ENCODE peak calls at places on chromosome 5, in four cellular contexts. I, Q, N and X are unnamed samples. For H3K27me3, the result is how much of the 10 kb centered on the place peaks cover.

GRCh38 chr5:95773325-95774059 is 42.4 kb downstream of the RHOBTB3 start:
- DNase-seq in I (no peak), Q (peak), N (no peak), X (no peak)

GRCh38 chr5:159406571-159406970 is 76.3 kb upstream of the IL12B start:
- DNase-seq in I (no peak), Q (no peak), N (no peak), X (no peak)

GRCh38 chr5:50302815-50303490 is 138.1 kb downstream of the EMB start:
- DNase-seq in I (no peak), Q (no peak), N (no peak), X (no peak)

GRCh38 chr5:141734501-141735231 is 52.6 kb upstream of the ARAP3 start:
- DNase-seq in I (peak), Q (peak), N (no peak), X (no peak)

GRCh38 chr5:31942546-31942945 is 231.6 kb downstream of the GOLPH3 start:
- DNase-seq in I (no peak), Q (no peak), N (no peak), X (no peak)

GRCh38 chr5:4879693-4880303 is 260.3 kb upstream of the ADAMTS16 start:
- DNase-seq in I (peak), Q (peak), N (peak), X (peak)

GRCh38 chr5:103424008-103424407 is 138.6 kb downstream of the NUDT12 start:
- DNase-seq in I (no peak), Q (no peak), N (no peak), X (no peak)

GRCh38 chr5:27266184-27266583 is 227.8 kb upstream of the CDH9 start:
- DNase-seq in I (no peak), Q (no peak), N (no peak), X (no peak)

GRCh38 chr5:151459680-151460079 is 12.3 kb downstream of the SLC36A1 start:
- DNase-seq in I (no peak), Q (no peak), N (no peak), X (no peak)

GRCh38 chr5:134174841-134175839 is 1.6 kb downstream of the SKP1 start:
- DNase-seq in I (no peak), Q (peak), N (no peak), X (no peak)

GRCh38 chr5:80372780-80373179 is 35.1 kb upstream of the ZFYVE16 start:
- DNase-seq in I (no peak), Q (no peak), N (no peak), X (no peak)

GRCh38 chr5:111635151-111635945 is 121.6 kb downstream of the NREP start:
- DNase-seq in I (no peak), Q (no peak), N (peak), X (no peak)

DNA sequence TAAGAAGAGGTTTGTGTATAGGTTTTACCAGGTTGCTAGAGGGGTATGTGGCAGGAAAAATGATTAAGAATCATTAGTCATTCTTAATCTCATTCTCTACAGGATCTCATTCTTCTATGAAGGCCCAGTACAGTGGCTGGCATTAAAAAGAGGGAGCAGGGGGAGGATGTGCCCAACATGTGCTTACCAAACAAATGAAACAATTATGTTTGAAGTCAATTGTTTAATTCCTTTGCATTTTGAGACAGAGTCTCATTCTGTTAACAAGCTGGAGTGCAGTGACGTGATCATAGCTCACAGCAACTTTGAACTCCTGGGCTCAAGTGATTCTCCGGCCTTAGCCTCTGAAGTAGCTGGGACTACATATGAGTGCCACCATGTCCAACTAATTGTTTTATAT is 23.0 kb downstream of the FNIP1 start:
- DNase-seq in I (no peak), Q (peak), N (no peak), X (no peak)
- H3K27ac ChIP-seq in I (no peak), Q (no peak), N (no peak), X (no peak)

DNA sequence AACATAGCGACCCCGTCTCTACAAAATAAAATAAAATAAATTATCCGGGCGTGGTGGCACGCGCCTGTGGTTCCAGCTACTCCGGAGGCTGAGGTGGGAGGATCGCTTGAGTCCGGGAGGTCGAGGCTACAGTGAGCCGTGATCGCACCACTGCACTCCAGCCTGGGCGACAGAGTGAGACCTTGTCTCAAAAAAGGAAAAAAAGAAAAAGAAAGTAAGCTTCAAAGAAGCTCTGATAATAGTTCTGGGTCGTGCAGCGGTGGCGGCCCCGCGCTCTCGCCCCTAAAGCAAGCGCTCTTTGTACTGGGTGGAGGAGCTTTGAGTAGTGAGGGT is 6.8 kb downstream of the TLX3 start:
- DNase-seq in I (no peak), Q (no peak), N (no peak), X (no peak)
- H3K27me3 ChIP-seq in I (half or more), Q (half or more), N (under half), X (under half)

DNA sequence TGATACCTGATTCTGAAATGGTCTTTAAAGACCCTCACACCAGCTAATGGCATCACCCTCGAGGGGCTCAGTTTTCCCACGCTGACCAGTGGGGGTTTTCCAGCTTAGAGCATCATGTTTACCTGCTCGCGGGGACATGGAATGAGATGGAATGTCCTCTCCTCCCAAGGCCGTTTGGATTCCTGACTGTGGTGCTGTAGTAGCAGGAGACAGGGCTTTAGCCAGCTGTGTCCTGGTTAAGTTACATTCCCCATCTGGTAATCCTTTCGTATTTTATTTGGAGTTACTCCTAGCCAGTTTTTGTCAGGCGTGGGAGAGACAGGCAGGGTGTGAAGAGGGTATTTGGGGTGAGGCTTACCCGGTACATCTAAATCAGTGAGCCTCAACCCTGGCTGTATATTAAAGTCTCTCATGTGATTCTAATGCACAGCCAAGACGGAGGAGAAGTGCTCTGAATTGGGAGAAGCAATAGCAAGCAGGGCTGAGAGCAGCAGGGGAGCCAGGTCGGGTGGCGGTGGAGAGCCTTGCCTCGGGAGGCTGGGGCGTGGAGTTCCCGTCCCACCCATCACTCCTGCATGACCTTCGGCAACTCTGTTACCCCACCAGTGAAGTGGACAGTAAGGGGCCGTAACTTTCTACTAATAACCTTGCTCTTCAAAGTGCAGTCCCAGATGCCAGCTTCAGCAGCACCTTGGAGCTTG is 6.2 kb downstream of the ERGIC1 start:
- DNase-seq in I (no peak), Q (no peak), N (no peak), X (no peak)
- H3K27ac ChIP-seq in I (no peak), Q (no peak), N (no peak), X (peak)

GRCh38 chr5:77194762-77195161 is 15.7 kb upstream of the PDE8B start:
- DNase-seq in I (no peak), Q (no peak), N (no peak), X (no peak)

GRCh38 chr5:77197840-77198554 is 12.5 kb upstream of the PDE8B start:
- DNase-seq in I (no peak), Q (no peak), N (no peak), X (no peak)

GRCh38 chr5:77186990-77187389 is 23.5 kb upstream of the PDE8B start:
- DNase-seq in I (no peak), Q (no peak), N (no peak), X (no peak)

DNA sequence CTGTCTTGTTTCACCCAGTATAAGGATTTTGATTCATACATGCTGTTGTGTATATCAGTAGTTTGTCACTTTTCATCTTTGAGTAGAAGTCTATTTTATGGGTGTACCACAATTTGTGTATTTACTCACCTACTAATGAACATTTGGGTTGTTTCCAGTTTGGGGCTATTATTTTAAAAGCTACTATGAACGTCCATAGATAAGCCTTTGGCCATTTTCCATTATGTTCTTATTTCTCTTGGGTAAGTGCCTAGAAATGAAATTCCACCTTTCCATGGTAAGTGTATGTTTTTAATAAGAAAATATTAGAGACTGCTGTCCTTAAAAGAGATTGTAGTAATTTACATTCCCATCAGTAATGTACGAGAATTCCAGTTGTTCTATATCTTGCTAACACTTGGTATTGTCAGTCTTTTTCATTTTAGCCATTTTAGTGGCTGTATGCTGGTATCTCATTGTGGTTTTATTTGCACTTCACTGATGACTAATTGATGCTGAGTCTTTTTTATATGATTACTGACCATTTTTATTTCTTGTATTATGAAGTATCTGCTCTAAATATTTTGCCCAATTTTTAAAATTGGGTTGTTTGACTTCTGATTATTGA is 17.9 kb upstream of the PDE8B start:
- DNase-seq in I (no peak), Q (no peak), N (no peak), X (no peak)
- H3K27me3 ChIP-seq in I (under half), Q (under half), N (under half), X (under half)

GRCh38 chr5:115456056-115456455 is 88.5 kb downstream of the FEM1C start:
- DNase-seq in I (no peak), Q (no peak), N (no peak), X (no peak)

GRCh38 chr5:115456539-115456938 is 88.0 kb downstream of the FEM1C start:
- DNase-seq in I (peak), Q (no peak), N (no peak), X (no peak)

GRCh38 chr5:115457574-115457973 is 87.0 kb downstream of the FEM1C start:
- DNase-seq in I (peak), Q (no peak), N (no peak), X (no peak)

GRCh38 chr5:115453391-115454095 is 91.0 kb downstream of the FEM1C start:
- DNase-seq in I (no peak), Q (no peak), N (no peak), X (no peak)

DNA sequence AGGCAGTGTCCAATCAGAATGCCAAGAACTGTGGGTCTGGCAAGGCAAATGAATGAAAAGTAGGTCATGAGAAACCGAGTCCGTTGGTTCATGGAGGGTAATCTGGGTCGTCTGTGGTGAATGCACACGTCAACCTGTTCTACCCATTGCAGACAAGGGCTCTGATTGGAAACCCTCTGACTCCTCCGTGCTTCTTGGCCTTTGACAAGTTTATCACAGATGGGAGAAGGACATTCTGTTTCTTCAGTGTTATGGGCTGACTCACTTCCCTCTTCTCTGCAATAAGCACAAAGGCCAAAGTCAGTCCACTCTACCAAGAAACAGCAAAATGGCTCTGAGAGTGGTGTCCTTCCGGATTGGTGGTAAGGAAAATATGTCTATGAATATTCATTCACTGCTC is 89.3 kb downstream of the FEM1C start:
- DNase-seq in I (no peak), Q (no peak), N (no peak), X (no peak)
- H3K27ac ChIP-seq in I (peak), Q (no peak), N (no peak), X (no peak)

GRCh38 chr5:77957516-77957915 is 181.4 kb upstream of the TBCA start:
- DNase-seq in I (no peak), Q (no peak), N (no peak), X (no peak)

GRCh38 chr5:77957081-77957480 is 180.9 kb upstream of the TBCA start:
- DNase-seq in I (no peak), Q (no peak), N (no peak), X (no peak)

GRCh38 chr5:77957931-77958476 is 181.9 kb upstream of the TBCA start:
- DNase-seq in I (no peak), Q (peak), N (no peak), X (no peak)

GRCh38 chr5:77960305-77960704 is 184.2 kb upstream of the TBCA start:
- DNase-seq in I (no peak), Q (no peak), N (no peak), X (no peak)

DNA sequence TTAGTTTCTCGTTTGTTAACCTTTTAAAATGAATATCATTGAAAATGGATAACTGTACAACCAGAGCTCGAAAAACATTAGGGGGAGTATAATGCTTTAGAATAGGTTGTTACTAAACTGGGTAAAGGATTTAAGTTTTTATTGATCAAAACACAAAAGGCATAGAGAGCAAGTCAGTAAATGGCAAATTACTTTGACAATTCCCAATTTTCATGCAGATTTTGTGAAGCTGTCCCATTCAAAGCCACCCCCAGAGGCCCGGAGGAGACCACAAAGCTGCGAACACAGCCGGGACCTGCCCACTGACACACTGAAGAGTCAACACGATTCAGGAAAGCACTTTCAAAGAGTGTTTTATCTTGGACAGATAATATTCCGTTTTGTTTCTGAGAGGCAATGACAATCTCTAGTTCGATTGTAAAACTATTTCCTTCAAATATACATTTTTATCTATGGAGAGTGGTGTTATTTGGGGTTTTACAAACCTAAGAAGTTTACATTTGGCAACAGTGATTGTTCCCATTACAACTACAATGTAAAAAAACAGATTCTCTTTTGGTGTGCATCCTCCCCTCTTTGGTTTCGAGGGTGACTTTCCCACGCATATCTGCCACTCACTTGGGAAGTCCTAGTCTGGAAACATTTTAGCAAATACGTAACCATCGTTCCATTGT is 182.6 kb upstream of the TBCA start:
- DNase-seq in I (no peak), Q (no peak), N (no peak), X (no peak)
- H3K27me3 ChIP-seq in I (under half), Q (half or more), N (under half), X (under half)

GRCh38 chr5:143151056-143151455 is 252.4 kb downstream of the NR3C1 start:
- DNase-seq in I (no peak), Q (no peak), N (no peak), X (no peak)

GRCh38 chr5:143149759-143150158 is 253.7 kb downstream of the NR3C1 start:
- DNase-seq in I (no peak), Q (no peak), N (no peak), X (no peak)

GRCh38 chr5:143154495-143155375 is 248.8 kb downstream of the NR3C1 start:
- DNase-seq in I (no peak), Q (no peak), N (no peak), X (no peak)

GRCh38 chr5:143153332-143154119 is 250.0 kb downstream of the NR3C1 start:
- DNase-seq in I (peak), Q (no peak), N (no peak), X (peak)

DNA sequence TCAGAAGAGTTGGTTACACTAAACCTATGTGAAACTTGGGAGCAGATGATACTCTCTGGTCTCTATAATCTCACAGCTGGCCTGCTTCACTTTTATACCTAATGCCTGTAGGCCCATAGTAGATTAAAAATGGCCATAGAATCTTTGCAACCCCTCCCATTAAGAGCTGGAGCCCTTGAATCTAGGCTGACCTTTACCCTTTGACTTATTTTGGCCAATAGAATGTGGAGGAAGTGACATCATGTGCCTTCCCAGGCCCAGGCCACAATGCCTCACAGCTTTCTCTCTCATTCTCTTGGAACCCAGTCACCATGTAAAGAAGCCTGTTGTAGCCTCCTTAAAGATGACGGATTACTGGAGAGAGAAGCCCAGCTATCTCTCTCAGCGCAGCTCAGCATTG is 251.0 kb downstream of the NR3C1 start:
- DNase-seq in I (no peak), Q (no peak), N (no peak), X (no peak)
- H3K27ac ChIP-seq in I (no peak), Q (no peak), N (no peak), X (peak)

GRCh38 chr5:6687501-6687900 is 25.7 kb upstream of the TENT4A start:
- DNase-seq in I (no peak), Q (no peak), N (no peak), X (no peak)
- H3K27me3 ChIP-seq in I (under half), Q (under half), N (under half), X (under half)

DNA sequence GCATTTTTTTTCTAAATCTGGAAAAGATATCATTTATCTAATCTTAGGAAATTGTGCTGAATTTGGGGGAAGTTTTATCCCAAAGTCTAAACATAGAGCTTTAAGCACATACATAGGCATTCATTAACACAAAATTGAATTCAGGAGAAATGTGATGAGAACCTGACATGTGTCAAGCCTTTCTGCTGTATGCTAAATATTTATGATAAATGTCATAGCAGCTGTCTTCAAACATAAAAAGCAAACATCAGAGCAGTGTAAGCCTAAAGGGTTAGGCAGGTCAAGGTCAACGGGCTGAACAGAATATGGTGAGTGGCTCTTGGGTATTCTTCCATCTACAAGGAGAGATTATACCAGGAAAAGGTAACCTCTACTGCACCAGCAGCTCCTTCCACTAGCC is 737.2 kb upstream of the ZNF608 start:
- DNase-seq in I (no peak), Q (no peak), N (no peak), X (no peak)
- H3K27ac ChIP-seq in I (no peak), Q (no peak), N (no peak), X (no peak)

GRCh38 chr5:73263001-73263710 is 90.2 kb downstream of the TMEM174 start:
- DNase-seq in I (no peak), Q (no peak), N (no peak), X (no peak)
- H3K27me3 ChIP-seq in I (under half), Q (under half), N (under half), X (under half)